ENCODE peak calls at places on chromosomes 6 and 20, in four cellular contexts. One of them, this sample, is unnamed.

GRCh38 chr6:103002282-103002681 is 1608.8 kb downstream of the GRIK2 start:
- DNase-seq in AG20443: no peak
- DNase-seq in EL: peak
- DNase-seq in T-helper 9 cell: no peak
- DNase-seq in this sample: no peak

GRCh38 chr6:97947841-97948240 is 664.8 kb upstream of the MMS22L start:
- DNase-seq in T-helper 9 cell: no peak
- DNase-seq in AG20443: no peak
- DNase-seq in EL: peak
- DNase-seq in this sample: peak

GRCh38 chr6:44228836-44229235 is 5.4 kb downstream of the SLC29A1 start:
- DNase-seq in AG20443: no peak
- DNase-seq in T-helper 9 cell: no peak
- DNase-seq in EL: no peak
- DNase-seq in this sample: no peak

GRCh38 chr6:25630508-25631229 is 21.3 kb upstream of the SCGN start:
- DNase-seq in EL: no peak
- DNase-seq in T-helper 9 cell: no peak
- DNase-seq in AG20443: no peak
- DNase-seq in this sample: no peak

GRCh38 chr20:51569815-51570741 is 27.6 kb upstream of the NFATC2 start:
- DNase-seq in AG20443: peak
- DNase-seq in EL: peak
- DNase-seq in T-helper 9 cell: no peak
- DNase-seq in this sample: no peak

GRCh38 chr6:33714385-33715040 is 3.0 kb upstream of the UQCC2 start:
- DNase-seq in T-helper 9 cell: no peak
- DNase-seq in AG20443: no peak
- DNase-seq in EL: no peak
- DNase-seq in this sample: no peak

GRCh38 chr6:150036081-150036480 is 10.7 kb upstream of the RAET1L start:
- DNase-seq in AG20443: no peak
- DNase-seq in EL: no peak
- DNase-seq in T-helper 9 cell: no peak
- DNase-seq in this sample: no peak

GRCh38 chr6:134594881-134595280 is 277.0 kb upstream of the SGK1 start:
- DNase-seq in AG20443: no peak
- DNase-seq in T-helper 9 cell: no peak
- DNase-seq in EL: no peak
- DNase-seq in this sample: no peak

GRCh38 chr6:88499436-88499835 is 333.3 kb upstream of the CNR1 start:
- DNase-seq in AG20443: no peak
- DNase-seq in T-helper 9 cell: no peak
- DNase-seq in EL: no peak
- DNase-seq in this sample: no peak

GRCh38 chr6:134903448-134903847 is 46.5 kb downstream of the ALDH8A1 start:
- DNase-seq in EL: no peak
- DNase-seq in AG20443: no peak
- DNase-seq in T-helper 9 cell: no peak
- DNase-seq in this sample: no peak

GRCh38 chr20:58331961-58332551 is 22.5 kb downstream of the RAB22A start:
- DNase-seq in AG20443: no peak
- DNase-seq in EL: no peak
- DNase-seq in T-helper 9 cell: no peak
- DNase-seq in this sample: no peak

GRCh38 chr20:8933391-8933807 is 135.5 kb upstream of the PLCB4 start:
- DNase-seq in T-helper 9 cell: no peak
- DNase-seq in EL: no peak
- DNase-seq in AG20443: peak
- DNase-seq in this sample: no peak

GRCh38 chr20:2742934-2743559 is 50.5 kb downstream of the EBF4 start:
- DNase-seq in AG20443: peak
- DNase-seq in EL: peak
- DNase-seq in T-helper 9 cell: peak
- DNase-seq in this sample: peak